ENCODE peak calls at places on chromosomes 16 and 17, in five cellular contexts. B is fibroblast of lung, E is B cell, C is sigmoid colon, M is prostate gland. I is an unnamed sample.

GRCh38 chr17:63035271-63035670 is 69.2 kb downstream of the TANC2 start:
- DNase-seq in B (peak), C (no peak), M (no peak), E (no peak), I (no peak)

GRCh38 chr16:69930117-69930776 is 20.9 kb upstream of the CLEC18A start:
- DNase-seq in M (peak), E (peak), B (peak), C (no peak), I (peak)

GRCh38 chr16:86546638-86547013 is 8.4 kb downstream of the MTHFSD start:
- DNase-seq in C (no peak), E (no peak), B (no peak), M (peak), I (no peak)

GRCh38 chr17:77320501-77321256 is 179.9 kb downstream of the SEC14L1 start:
- DNase-seq in B (no peak), C (peak), E (peak), M (no peak), I (peak)

GRCh38 chr17:75639771-75640555 is 6.7 kb downstream of the SMIM5 start:
- DNase-seq in C (no peak), E (no peak), M (peak), B (no peak), I (no peak)

GRCh38 chr17:63945851-63946439 is 13.8 kb upstream of the CD79B start:
- DNase-seq in E (peak), M (no peak), B (no peak), C (no peak), I (peak)

GRCh38 chr17:3808701-3809100 is 7.7 kb upstream of the ITGAE start:
- DNase-seq in B (peak), M (no peak), C (no peak), E (no peak), I (no peak)

GRCh38 chr17:6936370-6937028 is 59.4 kb upstream of the ALOX12 start:
- DNase-seq in E (peak), C (peak), B (peak), M (no peak), I (no peak)

GRCh38 chr17:39999067-39999466 is 16.2 kb upstream of the CSF3 start:
- DNase-seq in E (no peak), M (no peak), C (no peak), B (peak), I (no peak)

GRCh38 chr17:28992202-28992601 is 13.6 kb downstream of the SEZ6 start:
- DNase-seq in B (no peak), C (no peak), M (no peak), E (no peak), I (no peak)

GRCh38 chr16:11793840-11794239 is 3.2 kb downstream of the ZC3H7A start:
- DNase-seq in C (no peak), B (no peak), E (no peak), M (no peak), I (no peak)

GRCh38 chr16:86809458-86809955 is 231.2 kb downstream of the FOXL1 start:
- DNase-seq in C (no peak), E (no peak), B (peak), M (no peak), I (no peak)

GRCh38 chr16:31436221-31437045 is 6.2 kb downstream of the ZNF843 start:
- DNase-seq in B (no peak), M (no peak), C (peak), E (no peak), I (no peak)

GRCh38 chr17:9254841-9255240 is 233.5 kb downstream of the NTN1 start:
- DNase-seq in B (no peak), E (no peak), C (no peak), M (no peak), I (no peak)

GRCh38 chr17:3818786-3819185 is 17.8 kb upstream of the ITGAE start:
- DNase-seq in M (no peak), C (no peak), B (peak), E (no peak), I (no peak)

GRCh38 chr17:31582151-31582907 is 190.9 kb downstream of the RAB11FIP4 start:
- DNase-seq in B (peak), C (peak), M (no peak), E (peak), I (peak)

GRCh38 chr17:59327891-59328290 is 3.6 kb upstream of the YPEL2 start:
- DNase-seq in M (no peak), C (no peak), B (peak), E (no peak), I (no peak)

GRCh38 chr16:22001591-22001990 is 675 bp upstream of the PDZD9 start:
- DNase-seq in E (no peak), C (no peak), B (peak), M (no peak), I (no peak)

GRCh38 chr16:72091217-72091616 is 2.2 kb downstream of the TXNL4B start:
- DNase-seq in M (no peak), E (no peak), C (no peak), B (no peak), I (no peak)

GRCh38 chr16:29820271-29820701 is at the start of gene MVP:
- DNase-seq in C (peak), E (peak), B (peak), M (peak), I (peak)

GRCh38 chr17:72421128-72422092 is 300.6 kb downstream of the SOX9 start:
- DNase-seq in E (no peak), B (peak), M (peak), C (no peak), I (peak)

GRCh38 chr17:74099441-74100340 is 103.8 kb upstream of the RPL38 start:
- DNase-seq in E (no peak), M (no peak), C (no peak), B (no peak), I (no peak)

GRCh38 chr16:16037521-16037920 is 88.1 kb downstream of the ABCC1 start:
- DNase-seq in B (no peak), C (no peak), M (no peak), E (no peak), I (no peak)

GRCh38 chr17:74499992-74500391 is 31.3 kb downstream of the CD300LB start:
- DNase-seq in B (no peak), E (no peak), C (peak), M (no peak), I (peak)

GRCh38 chr16:66357523-66357928 is 9.0 kb upstream of the CDH5 start:
- DNase-seq in E (peak), B (peak), M (peak), C (peak), I (peak)
- TF ChIP-seq CTCF in E (peak), B (peak), M (peak), C (peak), I (peak)

DNA sequence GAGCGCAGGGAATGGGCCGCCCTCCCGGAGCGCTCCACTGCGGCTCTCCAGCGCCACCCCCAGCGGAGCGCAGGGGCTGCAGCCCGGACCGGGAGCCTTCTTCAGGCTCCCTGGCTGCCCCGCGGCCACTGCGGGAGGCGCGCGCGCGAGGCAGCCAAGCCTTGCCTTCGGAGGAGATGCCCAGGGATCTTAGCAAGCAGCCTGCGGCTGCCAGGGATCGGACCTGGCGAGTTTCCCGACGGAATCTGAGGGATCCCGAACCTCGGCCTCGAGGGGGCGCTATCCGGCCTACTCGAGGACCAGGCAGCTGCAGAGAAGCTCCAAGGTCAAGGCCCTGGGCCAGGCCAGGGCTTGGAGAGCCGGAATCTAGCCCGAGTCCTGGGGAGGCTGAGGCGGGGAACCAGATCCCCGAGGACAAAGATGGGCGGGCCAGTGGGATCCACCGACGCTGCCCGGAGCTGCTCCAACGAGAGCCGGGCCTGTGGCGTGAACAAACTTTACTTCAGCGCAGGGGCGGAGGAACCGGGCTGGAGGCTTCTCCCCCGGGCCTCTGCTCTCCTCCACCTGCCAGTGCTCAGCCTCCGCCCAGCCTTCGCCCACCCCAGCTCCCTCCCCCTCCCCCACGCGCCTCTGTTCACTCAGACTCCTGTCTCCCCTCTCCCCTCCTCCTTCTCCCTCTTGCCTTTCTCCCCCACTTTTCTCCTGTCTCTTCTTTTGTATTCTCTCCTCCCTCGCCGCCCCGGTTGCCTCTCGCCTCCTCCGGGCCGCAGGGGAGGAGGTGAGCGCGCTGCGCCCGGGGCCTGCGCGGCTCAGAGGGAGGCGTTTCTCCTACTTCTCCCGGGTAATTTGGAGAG is at the start of gene IRX6:
- DNase-seq in C (no peak), E (no peak), M (no peak), B (no peak), I (no peak)
- TF ChIP-seq CTCF in C (no peak), E (peak), M (no peak), B (no peak), I (peak)

GRCh38 chr17:45225964-45226530 is 4.4 kb downstream of the FMNL1 start:
- DNase-seq in B (peak), E (peak), C (peak), M (no peak), I (peak)
- TF ChIP-seq CTCF in B (no peak), E (no peak), C (no peak), M (no peak), I (no peak)

DNA sequence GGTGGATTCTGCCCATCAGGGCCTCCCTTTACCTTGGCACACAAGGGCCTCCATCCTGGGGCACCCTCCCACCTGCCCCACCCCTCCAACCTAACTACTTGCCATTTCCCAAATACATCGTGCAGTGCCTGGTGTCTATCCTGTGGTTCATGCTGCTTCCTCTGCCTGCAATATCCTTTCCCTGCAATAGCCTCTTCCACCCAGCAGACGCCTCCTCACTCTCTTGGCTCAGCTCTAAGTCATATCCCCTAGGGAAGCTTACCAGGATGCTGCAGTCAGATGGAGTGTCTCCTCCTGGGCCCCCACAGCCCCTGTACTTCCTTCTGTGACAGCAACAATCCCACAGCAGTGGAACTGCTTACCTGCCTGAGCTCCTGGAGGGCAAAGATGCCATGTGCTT is 36.7 kb downstream of the CCDC182 start:
- DNase-seq in E (no peak), B (no peak), M (no peak), C (no peak), I (no peak)
- TF ChIP-seq CTCF in E (no peak), B (no peak), M (no peak), C (no peak), I (no peak)

GRCh38 chr16:1976951-1977874 is 4.1 kb downstream of the NOXO1 start:
- DNase-seq in E (peak), B (no peak), C (no peak), M (no peak), I (no peak)
- TF ChIP-seq CTCF in E (no peak), B (no peak), C (no peak), M (no peak), I (no peak)

DNA sequence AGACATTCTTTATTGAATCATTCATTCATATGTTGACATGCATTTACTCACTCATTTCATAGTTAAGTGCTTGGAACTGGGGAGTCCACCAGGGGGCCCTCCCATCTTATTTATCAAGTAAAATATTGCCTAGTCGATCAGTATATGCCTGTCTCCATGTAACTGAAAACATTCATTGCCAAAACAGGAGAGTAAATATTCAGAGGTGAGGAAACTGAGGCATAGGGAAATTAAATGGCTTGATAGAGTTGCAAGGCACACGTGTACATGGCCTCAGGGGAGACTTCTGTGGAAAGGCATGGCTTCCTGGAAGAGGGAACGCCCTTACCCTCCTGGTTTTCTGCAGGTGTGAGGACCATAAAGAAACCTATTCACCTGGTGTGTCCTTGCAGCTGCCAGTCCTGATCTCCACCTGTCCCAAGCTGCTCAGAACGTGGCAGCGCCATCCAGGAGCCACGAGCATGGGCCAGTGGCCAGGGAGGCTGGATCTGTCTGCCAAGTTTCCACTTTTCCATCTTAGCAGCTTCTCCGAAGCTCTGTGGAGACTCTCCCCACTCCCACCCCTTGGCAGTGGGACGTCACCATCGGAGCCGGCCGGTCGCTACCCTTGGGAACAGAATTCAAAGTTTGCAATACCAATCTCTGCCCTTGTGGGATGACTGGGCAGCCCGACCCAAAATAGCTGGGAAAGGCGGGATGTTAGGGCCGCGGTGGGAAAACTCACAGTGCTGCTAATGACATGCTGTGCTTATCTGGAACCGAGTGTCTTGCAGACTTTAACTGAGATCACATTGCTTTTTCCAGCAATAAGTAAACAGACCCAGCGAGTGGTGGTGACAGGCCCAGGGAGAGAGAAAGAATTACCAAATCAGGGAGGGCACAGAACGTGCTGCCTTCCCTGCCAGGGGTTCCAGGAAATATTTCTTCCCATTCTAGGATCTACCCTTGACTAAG is 4.1 kb upstream of the C1QTNF1 start:
- DNase-seq in E (no peak), M (peak), C (peak), B (peak), I (no peak)
- TF ChIP-seq CTCF in E (peak), M (peak), C (peak), B (peak), I (peak)

DNA sequence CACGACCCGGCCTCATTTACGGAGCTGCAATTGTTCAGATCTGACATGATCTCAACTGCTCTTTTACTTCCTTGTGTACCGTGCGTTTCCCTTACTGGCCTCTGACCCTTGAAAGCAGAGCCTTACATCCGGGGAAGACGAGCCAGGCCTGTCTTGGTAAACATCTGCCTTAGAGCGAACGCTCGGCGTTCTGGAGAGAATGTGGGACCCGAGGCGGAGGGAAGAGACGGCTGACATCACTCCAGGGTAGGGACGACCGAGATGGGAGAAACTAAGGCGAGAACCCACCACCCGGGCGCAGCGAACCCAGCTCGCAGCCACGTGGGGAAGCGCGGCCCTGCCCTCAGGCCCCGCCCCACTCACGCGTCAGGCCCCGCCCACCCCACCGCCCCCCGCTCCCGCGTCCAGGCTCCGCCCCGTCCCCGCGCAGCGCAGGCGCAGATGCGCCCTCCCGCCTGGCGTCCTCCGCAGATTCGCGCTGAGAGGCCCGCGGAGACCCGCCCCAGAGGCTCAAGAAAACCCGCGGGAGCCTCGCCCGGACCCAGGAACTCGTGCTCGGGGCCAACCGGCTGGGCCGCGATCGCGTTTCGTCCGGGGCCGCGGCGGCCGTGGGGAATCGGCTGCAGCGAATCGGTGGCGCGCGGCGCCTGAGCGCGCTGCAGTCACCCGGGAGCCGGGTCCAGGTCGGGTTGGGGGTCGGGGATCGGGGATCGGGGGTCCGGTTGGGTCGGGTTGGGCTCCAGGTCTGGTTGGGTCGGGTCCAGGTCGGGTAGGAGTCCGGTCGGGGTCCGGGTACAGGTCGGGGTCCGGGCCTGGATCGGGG is at the start of gene TELO2:
- DNase-seq in C (peak), B (peak), E (peak), M (peak), I (peak)
- TF ChIP-seq CTCF in C (no peak), B (no peak), E (no peak), M (no peak), I (no peak)

DNA sequence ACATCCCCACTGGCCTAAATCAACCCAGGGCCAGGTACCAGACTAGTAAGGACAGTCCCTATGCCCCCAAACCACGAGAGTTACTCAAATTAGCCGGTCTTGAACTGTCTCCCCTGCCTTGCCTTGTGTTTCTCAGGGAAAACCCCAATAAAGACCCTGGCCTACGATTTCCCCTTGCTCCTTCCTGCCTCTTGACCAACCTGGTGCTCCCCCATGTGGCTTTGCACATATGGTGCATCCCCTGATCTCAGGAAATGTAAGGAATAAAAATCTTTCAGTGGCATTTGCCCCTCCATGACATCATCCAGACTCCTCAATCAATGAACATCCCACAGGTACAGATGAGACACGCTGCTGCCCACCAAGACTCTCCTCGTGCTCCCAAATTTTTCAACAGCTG is 87.9 kb downstream of the ZNF18 start:
- DNase-seq in C (no peak), B (no peak), M (no peak), E (no peak), I (no peak)
- TF ChIP-seq CTCF in C (no peak), B (no peak), M (no peak), E (no peak), I (no peak)

DNA sequence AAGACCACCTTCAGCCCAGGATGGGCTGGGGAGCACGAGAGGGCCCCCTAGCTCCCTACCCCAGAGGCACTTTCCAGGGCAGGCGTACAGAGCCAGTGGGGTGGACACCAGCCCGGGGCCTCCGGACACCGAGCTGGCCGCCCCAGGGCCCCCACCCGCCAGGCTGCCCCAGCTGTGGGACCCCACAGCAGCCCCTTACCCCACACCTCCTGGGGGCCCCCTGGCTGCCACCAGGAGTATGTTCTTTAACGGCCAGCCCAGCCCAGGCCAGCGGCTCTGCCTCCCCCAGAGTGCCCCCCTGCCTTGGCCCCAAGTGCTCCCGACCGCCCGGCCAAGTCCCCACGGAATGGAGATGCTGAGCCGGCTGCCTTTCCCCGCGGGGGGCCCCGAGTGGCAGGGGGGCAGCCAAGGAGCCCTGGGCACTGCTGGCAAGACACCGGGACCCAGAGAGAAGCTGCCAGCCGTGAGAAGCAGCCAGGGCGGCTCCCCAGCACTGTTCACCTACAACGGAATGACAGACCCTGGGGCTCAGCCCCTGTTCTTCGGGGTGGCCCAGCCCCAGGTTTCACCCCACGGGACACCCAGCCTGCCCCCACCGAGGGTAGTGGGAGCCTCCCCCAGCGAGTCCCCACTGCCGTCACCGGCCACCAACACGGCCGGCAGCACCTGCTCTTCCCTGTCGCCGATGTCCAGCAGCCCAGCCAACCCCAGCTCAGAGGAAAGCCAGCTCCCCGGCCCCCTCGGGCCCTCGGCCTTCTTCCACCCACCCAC is 24.3 kb upstream of the ZFPM1 start:
- DNase-seq in C (no peak), B (no peak), E (no peak), M (no peak), I (no peak)
- TF ChIP-seq CTCF in C (no peak), B (no peak), E (no peak), M (no peak), I (no peak)

I was measured in GM13977.